ENCODE peak calls at places on chromosomes 16 and 17, in four cellular contexts. F is transverse colon, K is GM12892, U is heart left ventricle. T is an unnamed sample.

GRCh38 chr16:4603624-4604170 is 11.0 kb downstream of the UBALD1 start:
- DNase-seq in K (no peak), U (no peak), F (no peak), T (no peak)

GRCh38 chr16:52976539-52977167 is 76.0 kb downstream of the CHD9NB start:
- DNase-seq in U (no peak), K (peak), F (no peak), T (no peak)

GRCh38 chr16:2692251-2692947 is 10.1 kb downstream of the KCTD5 start:
- DNase-seq in K (no peak), F (no peak), U (peak), T (no peak)

GRCh38 chr17:79629548-79630049 is 18.7 kb upstream of the RBFOX3 start:
- DNase-seq in K (no peak), F (no peak), U (no peak), T (no peak)

GRCh38 chr17:51298508-51299371 is 38.4 kb downstream of the UTP18 start:
- DNase-seq in U (no peak), F (no peak), K (no peak), T (no peak)

GRCh38 chr17:55430531-55431228 is 9.0 kb upstream of the MMD start:
- DNase-seq in U (no peak), K (no peak), F (no peak), T (no peak)

GRCh38 chr16:554640-555413 is 5.4 kb upstream of the PRR35 start:
- DNase-seq in U (no peak), K (no peak), F (peak), T (no peak)

GRCh38 chr17:79838541-79839274 is 532 bp downstream of the CBX4 start:
- DNase-seq in K (no peak), U (peak), F (peak), T (no peak)

GRCh38 chr16:30924086-30924714 is 828 bp downstream of the FBXL19 start:
- DNase-seq in F (peak), U (no peak), K (no peak), T (no peak)

GRCh38 chr17:29116652-29117439 is 63.4 kb downstream of the MYO18A start:
- DNase-seq in U (peak), F (peak), K (peak), T (no peak)

GRCh38 chr17:78879679-78880186 is 23.3 kb downstream of the CEP295NL start:
- DNase-seq in K (no peak), U (peak), F (peak), T (no peak)

GRCh38 chr16:7997966-7998365 is 592.3 kb downstream of the TMEM114 start:
- DNase-seq in K (no peak), F (no peak), U (no peak), T (no peak)

GRCh38 chr16:72895951-72896350 is 152.0 kb downstream of the ZFHX3 start:
- DNase-seq in F (no peak), K (no peak), U (peak), T (no peak)

GRCh38 chr16:66619036-66619435 is 14.5 kb downstream of the CMTM3 start:
- DNase-seq in K (no peak), F (no peak), U (no peak), T (no peak)

GRCh38 chr16:560701-561412 is 663 bp downstream of the PRR35 start:
- DNase-seq in U (no peak), K (no peak), F (no peak), T (no peak)

GRCh38 chr16:23587726-23588125 is 8.4 kb downstream of the NDUFAB1 start:
- DNase-seq in F (no peak), K (no peak), U (peak), T (no peak)

GRCh38 chr17:73546121-73546520 is 98.1 kb downstream of the SDK2 start:
- DNase-seq in K (no peak), U (no peak), F (no peak), T (no peak)

GRCh38 chr16:26198221-26198620 is 506.5 kb downstream of the HS3ST4 start:
- DNase-seq in F (no peak), K (no peak), U (no peak), T (no peak)

GRCh38 chr17:28675980-28676379 is 14.0 kb downstream of the SUPT6H start:
- DNase-seq in K (no peak), F (peak), U (no peak), T (no peak)

GRCh38 chr17:59131131-59131530 is 23.9 kb downstream of the SKA2 start:
- DNase-seq in U (no peak), F (no peak), K (no peak), T (no peak)
- TF ChIP-seq POLR2A in U (no peak), F (no peak), K (no peak), T (no peak)

DNA sequence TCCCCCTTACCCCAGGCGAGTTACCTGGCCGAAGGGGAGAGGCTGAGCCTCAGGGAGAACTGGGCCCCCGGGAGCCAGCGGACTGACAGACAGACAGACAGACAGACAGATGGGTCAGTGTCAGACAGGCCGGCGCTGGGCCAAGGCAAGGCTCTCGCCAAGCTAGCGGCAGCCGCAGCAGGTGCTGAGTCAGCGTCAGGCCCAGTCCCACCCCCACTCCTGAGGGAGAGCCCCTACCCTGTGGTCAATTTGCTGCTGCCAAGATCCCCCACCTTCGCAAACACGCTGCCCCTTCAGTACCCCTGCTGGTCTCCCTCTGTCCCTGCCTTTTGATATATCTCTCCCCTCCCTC is 1.5 kb downstream of the FGF11 start:
- DNase-seq in F (peak), U (peak), K (no peak), T (no peak)
- TF ChIP-seq POLR2A in F (no peak), U (no peak), K (no peak), T (no peak)

GRCh38 chr17:36948717-36949460 is at the start of gene AATF:
- DNase-seq in U (peak), F (peak), K (peak), T (no peak)
- TF ChIP-seq POLR2A in U (no peak), F (peak), K (peak), T (no peak)

GRCh38 chr17:18920911-18921441 is 31.0 kb upstream of the SLC5A10 start:
- DNase-seq in K (no peak), F (peak), U (no peak), T (no peak)
- TF ChIP-seq POLR2A in K (peak), F (no peak), U (no peak), T (no peak)

GRCh38 chr16:89890886-89891657 is 17.7 kb downstream of the TCF25 start:
- DNase-seq in K (no peak), F (no peak), U (no peak), T (no peak)

GRCh38 chr16:89890200-89890599 is 16.8 kb downstream of the TCF25 start:
- DNase-seq in F (no peak), U (no peak), K (no peak), T (no peak)

GRCh38 chr16:89893642-89894548 is 20.5 kb downstream of the TCF25 start:
- DNase-seq in K (no peak), U (no peak), F (no peak), T (no peak)

GRCh38 chr16:89892635-89893034 is 19.2 kb downstream of the TCF25 start:
- DNase-seq in K (no peak), F (no peak), U (no peak), T (no peak)

GRCh38 chr16:89892055-89892630 is 18.8 kb downstream of the TCF25 start:
- DNase-seq in F (no peak), K (no peak), U (no peak), T (no peak)
- TF ChIP-seq POLR2A in F (no peak), K (no peak), U (no peak), T (no peak)

GRCh38 chr17:65099475-65099874 is 37.7 kb upstream of the RGS9 start:
- DNase-seq in U (no peak), K (no peak), F (no peak), T (no peak)

GRCh38 chr17:65099941-65100315 is 37.2 kb upstream of the RGS9 start:
- DNase-seq in F (peak), K (peak), U (no peak), T (no peak)

GRCh38 chr17:65102235-65102634 is 34.9 kb upstream of the RGS9 start:
- DNase-seq in F (no peak), U (no peak), K (no peak), T (no peak)

GRCh38 chr17:65101371-65101770 is 35.8 kb upstream of the RGS9 start:
- DNase-seq in U (no peak), K (no peak), F (no peak), T (no peak)

DNA sequence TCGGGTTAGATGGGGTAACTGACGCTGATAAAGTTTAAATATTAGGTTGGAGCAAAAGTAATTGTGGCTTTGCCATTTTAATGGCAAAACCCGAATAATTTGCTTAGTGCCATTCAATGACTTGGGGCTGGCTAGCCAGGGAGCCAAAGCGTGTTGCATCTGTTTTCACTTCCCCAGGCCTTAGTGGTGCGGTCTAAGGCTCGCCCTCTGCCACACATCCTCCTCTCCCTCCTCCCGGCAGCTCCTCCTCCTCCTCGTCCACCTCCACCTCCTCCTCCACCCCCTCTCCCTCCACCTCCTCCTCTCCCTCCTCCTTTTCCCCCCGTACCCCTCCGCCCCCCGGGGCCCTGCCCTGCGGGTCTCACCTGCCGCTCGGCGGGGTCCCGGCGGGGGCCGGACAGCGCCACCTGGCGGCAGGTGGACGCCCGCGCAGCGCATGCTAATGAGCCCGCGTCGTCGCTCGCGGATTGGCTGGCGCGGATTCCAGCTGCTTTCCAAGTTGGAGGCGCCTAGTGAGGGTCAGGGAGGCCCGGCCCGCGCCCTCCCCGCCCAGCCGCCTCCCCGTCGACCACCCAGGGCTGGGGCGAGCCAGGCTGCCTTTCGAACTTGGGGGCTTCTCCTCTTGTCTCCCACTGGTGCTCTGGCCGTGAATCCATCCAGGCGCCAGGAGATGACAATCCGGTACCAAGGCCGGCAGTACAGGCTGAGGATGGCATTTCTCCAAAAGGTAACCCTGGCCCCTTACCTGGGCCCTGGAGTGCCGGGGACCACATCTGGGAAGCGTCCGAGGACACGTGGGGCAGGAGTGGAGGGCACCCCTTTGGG is 36.6 kb upstream of the RGS9 start:
- DNase-seq in F (peak), U (peak), K (peak), T (no peak)
- TF ChIP-seq POLR2A in F (peak), U (no peak), K (peak), T (no peak)

DNA sequence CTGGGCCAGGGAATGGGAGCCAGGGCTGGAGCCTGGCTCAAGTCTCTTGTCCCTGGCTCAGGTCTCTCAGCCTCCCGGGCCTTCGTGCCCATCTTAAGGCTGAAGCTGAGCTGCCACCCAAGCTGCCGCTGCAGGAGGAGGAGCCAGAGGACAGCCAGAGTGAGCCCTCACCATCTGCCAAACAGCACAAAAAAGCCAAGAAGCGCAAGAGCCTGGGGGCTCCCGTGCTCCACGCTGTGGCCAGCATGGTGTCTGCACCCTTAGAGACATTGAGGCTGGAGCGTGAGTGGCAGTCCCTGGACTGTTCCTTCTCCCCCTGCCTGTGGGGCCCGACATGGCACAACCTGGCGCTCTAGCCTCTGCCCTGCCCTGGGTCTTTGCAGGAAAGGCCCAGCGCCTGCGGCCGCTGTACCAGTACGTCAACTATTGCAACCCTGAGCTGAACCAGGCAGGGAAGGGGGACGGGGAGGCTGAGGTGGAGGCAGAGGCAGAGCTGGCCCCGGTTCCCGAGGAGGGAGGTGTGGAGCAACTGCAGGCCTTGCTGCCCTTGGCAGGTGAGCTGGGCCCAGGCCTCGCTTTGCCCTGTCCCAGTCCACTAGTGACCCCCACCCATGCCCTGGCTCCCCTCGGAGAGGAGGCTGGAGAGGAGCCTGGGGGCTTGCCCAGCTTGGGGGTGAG is 1.3 kb downstream of the C16orf86 start:
- DNase-seq in F (peak), K (peak), U (peak), T (no peak)
- TF ChIP-seq POLR2A in F (no peak), K (no peak), U (no peak), T (no peak)

GRCh38 chr17:4708436-4708835 is 2.0 kb upstream of the ARRB2 start:
- DNase-seq in K (no peak), U (no peak), F (no peak), T (no peak)

GRCh38 chr17:4712526-4712925 is 2.1 kb downstream of the ARRB2 start:
- DNase-seq in K (no peak), F (no peak), U (no peak), T (no peak)

GRCh38 chr17:4710693-4711634 is 532 bp downstream of the ARRB2 start:
- DNase-seq in K (no peak), F (peak), U (no peak), T (no peak)

GRCh38 chr17:4711671-4712111 is 1.3 kb downstream of the ARRB2 start:
- DNase-seq in F (peak), U (peak), K (no peak), T (no peak)

GRCh38 chr17:4709794-4710692 is at the start of gene ARRB2:
- DNase-seq in K (peak), F (peak), U (peak), T (peak)
- TF ChIP-seq POLR2A in K (peak), F (peak), U (no peak), T (peak)

GRCh38 chr17:31558748-31559646 is 167.5 kb downstream of the RAB11FIP4 start:
- DNase-seq in K (peak), U (peak), F (peak), T (no peak)
- TF ChIP-seq POLR2A in K (no peak), U (no peak), F (peak), T (no peak)

GRCh38 chr17:21043296-21044232 is 753 bp upstream of the USP22 start:
- DNase-seq in F (peak), U (peak), K (no peak), T (no peak)

GRCh38 chr17:21042434-21043295 is at the start of gene USP22:
- DNase-seq in F (no peak), K (peak), U (no peak), T (no peak)

GRCh38 chr17:21039839-21040575 is 2.8 kb downstream of the USP22 start:
- DNase-seq in F (no peak), K (no peak), U (no peak), T (peak)

GRCh38 chr17:21044971-21045370 is 2.2 kb upstream of the USP22 start:
- DNase-seq in F (no peak), K (no peak), U (no peak), T (no peak)

DNA sequence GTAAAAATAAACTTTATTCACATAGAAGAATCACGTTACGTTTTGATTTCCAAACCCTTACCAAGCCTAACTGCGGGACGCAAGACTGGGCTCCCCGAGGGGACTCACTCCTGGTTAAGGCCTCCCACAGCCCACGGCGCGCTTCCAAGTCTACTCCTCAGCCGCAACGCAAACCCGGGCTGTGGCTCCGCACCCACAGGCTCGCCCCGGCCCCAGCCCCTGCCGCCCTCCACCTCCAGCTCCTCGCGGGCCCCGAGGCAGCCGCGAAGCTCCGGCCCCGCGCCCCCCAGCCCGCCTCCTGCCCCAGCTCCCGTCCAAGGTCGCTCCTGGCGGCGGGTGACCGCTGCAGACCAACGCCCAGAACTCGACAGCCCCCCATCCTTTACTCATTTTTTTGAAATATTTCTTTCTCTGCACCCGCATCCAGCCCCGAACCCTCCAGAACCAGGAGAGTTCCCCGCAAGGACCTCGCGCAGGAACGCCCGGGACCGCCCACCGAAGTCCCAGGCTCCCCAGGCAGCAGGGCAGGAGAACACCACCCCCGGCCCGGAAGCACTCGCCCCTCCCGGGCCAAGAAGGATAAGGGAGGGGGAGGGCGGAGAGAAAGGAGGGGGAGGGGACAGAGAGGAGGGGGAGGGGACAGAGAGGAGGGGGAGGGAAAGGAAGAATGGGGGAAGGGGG is 918 bp downstream of the USP22 start:
- DNase-seq in U (peak), K (peak), F (peak), T (no peak)
- TF ChIP-seq POLR2A in U (no peak), K (peak), F (peak), T (no peak)

T was measured in vagina.